ENCODE peak calls at places on chromosomes 2 and 18, in four cellular contexts. One of them, this sample, is unnamed.
A peak's percentile ranks its signal among the peaks of the same experiment; 100 is the strongest.

GRCh38 chr2:74893332-74893731 is 59.4 kb downstream of the HK2 start:
- DNase-seq in lower lobe of right lung: no peak
- DNase-seq in SJSA1: peak; percentile 79
- DNase-seq in IMR-90: peak; percentile 83
- DNase-seq in this sample: no peak

GRCh38 chr2:46503686-46504085 is 24.3 kb downstream of the TMEM247 start:
- DNase-seq in lower lobe of right lung: no peak
- DNase-seq in IMR-90: no peak
- DNase-seq in SJSA1: no peak
- DNase-seq in this sample: no peak

GRCh38 chr2:128808462-128809255 is 490.0 kb upstream of the HS6ST1 start:
- DNase-seq in IMR-90: peak; percentile 51
- DNase-seq in SJSA1: no peak
- DNase-seq in lower lobe of right lung: no peak
- DNase-seq in this sample: no peak

GRCh38 chr2:172239944-172240590 is 137.4 kb upstream of the DLX2 start:
- DNase-seq in lower lobe of right lung: no peak
- DNase-seq in IMR-90: peak; percentile 50
- DNase-seq in SJSA1: no peak
- DNase-seq in this sample: no peak

GRCh38 chr18:58195278-58195721 is 151.3 kb downstream of the NEDD4L start:
- DNase-seq in lower lobe of right lung: peak; percentile 64
- DNase-seq in IMR-90: no peak
- DNase-seq in SJSA1: no peak
- DNase-seq in this sample: peak; percentile 70

GRCh38 chr2:109242222-109242653 is 113.2 kb downstream of the SH3RF3 start:
- DNase-seq in IMR-90: no peak
- DNase-seq in SJSA1: no peak
- DNase-seq in lower lobe of right lung: no peak
- DNase-seq in this sample: peak; percentile 53

GRCh38 chr2:220572385-220572784 is 945.0 kb downstream of the SLC4A3 start:
- DNase-seq in SJSA1: no peak
- DNase-seq in lower lobe of right lung: no peak
- DNase-seq in IMR-90: peak; percentile 73
- DNase-seq in this sample: no peak

GRCh38 chr2:226882606-226883005 is 46.8 kb downstream of the RHBDD1 start:
- DNase-seq in SJSA1: no peak
- DNase-seq in IMR-90: peak; percentile 26
- DNase-seq in lower lobe of right lung: no peak
- DNase-seq in this sample: no peak

GRCh38 chr18:51653507-51654213 is 456.2 kb upstream of the MEX3C start:
- DNase-seq in IMR-90: no peak
- DNase-seq in lower lobe of right lung: no peak
- DNase-seq in SJSA1: no peak
- DNase-seq in this sample: no peak

GRCh38 chr18:23929362-23929940 is 85.1 kb upstream of the TTC39C start:
- DNase-seq in IMR-90: no peak
- DNase-seq in SJSA1: no peak
- DNase-seq in lower lobe of right lung: no peak
- DNase-seq in this sample: no peak

GRCh38 chr2:215772003-215772402 is 241.3 kb downstream of the MREG start:
- DNase-seq in SJSA1: no peak
- DNase-seq in lower lobe of right lung: no peak
- DNase-seq in IMR-90: peak; percentile 57
- DNase-seq in this sample: no peak

GRCh38 chr18:63819780-63820179 is 44.6 kb downstream of the SERPINB7 start:
- DNase-seq in lower lobe of right lung: no peak
- DNase-seq in IMR-90: no peak
- DNase-seq in SJSA1: no peak
- DNase-seq in this sample: no peak
- H3K4me1 ChIP-seq in lower lobe of right lung: no peaks in the 10 kb centered on the region
- H3K4me1 ChIP-seq in IMR-90: peaks cover 27% of the 10 kb centered on the region
- H3K4me1 ChIP-seq in SJSA1: peaks cover 5% of the 10 kb centered on the region
- H3K4me1 ChIP-seq in this sample: peaks cover 7% of the 10 kb centered on the region

GRCh38 chr2:23618696-23619530 is 233.9 kb downstream of the KLHL29 start:
- DNase-seq in lower lobe of right lung: peak; percentile 18
- DNase-seq in SJSA1: no peak
- DNase-seq in IMR-90: peak; percentile 16
- DNase-seq in this sample: peak; percentile 56
- H3K27ac ChIP-seq in lower lobe of right lung: peak overlapping the region; percentile 74
- H3K27ac ChIP-seq in SJSA1: no peak overlapping the region
- H3K27ac ChIP-seq in IMR-90: no peak overlapping the region
- H3K27ac ChIP-seq in this sample: peak overlapping the region; percentile 55

GRCh38 chr2:9287400-9288059 is 80.9 kb downstream of the ASAP2 start:
- DNase-seq in lower lobe of right lung: no peak
- DNase-seq in IMR-90: peak; percentile 99
- DNase-seq in SJSA1: peak; percentile 96
- DNase-seq in this sample: no peak

GRCh38 chr2:9284521-9285297 is 78.1 kb downstream of the ASAP2 start:
- DNase-seq in lower lobe of right lung: no peak
- DNase-seq in IMR-90: no peak
- DNase-seq in SJSA1: no peak
- DNase-seq in this sample: no peak

GRCh38 chr2:9285385-9285784 is 78.8 kb downstream of the ASAP2 start:
- DNase-seq in lower lobe of right lung: no peak
- DNase-seq in IMR-90: no peak
- DNase-seq in SJSA1: no peak
- DNase-seq in this sample: no peak

GRCh38 chr2:9286553-9287399 is 80.2 kb downstream of the ASAP2 start:
- DNase-seq in IMR-90: peak; percentile 21
- DNase-seq in SJSA1: no peak
- DNase-seq in lower lobe of right lung: no peak
- DNase-seq in this sample: no peak

GRCh38 chr2:9285921-9286320 is 79.3 kb downstream of the ASAP2 start:
- DNase-seq in IMR-90: no peak
- DNase-seq in SJSA1: no peak
- DNase-seq in lower lobe of right lung: no peak
- DNase-seq in this sample: no peak
- H3K4me1 ChIP-seq in IMR-90: peaks cover 17% of the 10 kb centered on the region
- H3K4me1 ChIP-seq in SJSA1: peaks cover 43% of the 10 kb centered on the region
- H3K4me1 ChIP-seq in lower lobe of right lung: peaks cover 8% of the 10 kb centered on the region
- H3K4me1 ChIP-seq in this sample: no peaks in the 10 kb centered on the region

GRCh38 chr2:161420406-161421025 is 4.4 kb downstream of the TBR1 start:
- DNase-seq in IMR-90: no peak
- DNase-seq in lower lobe of right lung: no peak
- DNase-seq in SJSA1: no peak
- DNase-seq in this sample: no peak

GRCh38 chr2:161419338-161419965 is 3.4 kb downstream of the TBR1 start:
- DNase-seq in lower lobe of right lung: no peak
- DNase-seq in IMR-90: no peak
- DNase-seq in SJSA1: no peak
- DNase-seq in this sample: no peak

GRCh38 chr2:161418275-161418714 is 2.2 kb downstream of the TBR1 start:
- DNase-seq in lower lobe of right lung: no peak
- DNase-seq in IMR-90: no peak
- DNase-seq in SJSA1: no peak
- DNase-seq in this sample: no peak

GRCh38 chr2:161417428-161418274 is 1.6 kb downstream of the TBR1 start:
- DNase-seq in SJSA1: no peak
- DNase-seq in lower lobe of right lung: no peak
- DNase-seq in IMR-90: no peak
- DNase-seq in this sample: no peak

GRCh38 chr2:161418715-161419337 is 2.7 kb downstream of the TBR1 start:
- DNase-seq in lower lobe of right lung: no peak
- DNase-seq in SJSA1: no peak
- DNase-seq in IMR-90: peak; percentile 10
- DNase-seq in this sample: no peak
- H3K27ac ChIP-seq in lower lobe of right lung: no peak overlapping the region
- H3K27ac ChIP-seq in SJSA1: no peak overlapping the region
- H3K27ac ChIP-seq in IMR-90: no peak overlapping the region
- H3K27ac ChIP-seq in this sample: no peak overlapping the region

This sample was measured in upper lobe of right lung.